ENCODE peak calls at places on chromosomes 12 and 14, in six cellular contexts. X is central memory CD4-positive, alpha-beta T cell; T is amniotic stem cell; G is lower lobe of right lung; W is dorsolateral prefrontal cortex; Z is psoas muscle. Q is an unnamed sample.

GRCh38 chr14:105075364-105076295 is 10.4 kb upstream of the GPR132 start:
- DNase-seq in X (no peak), T (no peak), G (peak; percentile 64), W (no peak), Z (peak; percentile 74), Q (peak; percentile 83)

GRCh38 chr14:104800600-104801283 is at the start of gene ZBTB42:
- DNase-seq in X (peak; percentile 74), T (no peak), G (peak; percentile 93), W (no peak), Z (peak; percentile 75), Q (peak; percentile 94)

GRCh38 chr12:74365178-74365964 is 172.3 kb upstream of the ATXN7L3B start:
- DNase-seq in X (no peak), T (no peak), G (peak; percentile 23), W (no peak), Z (no peak), Q (peak; percentile 4)

GRCh38 chr14:93926209-93926872 is 803 bp upstream of the FAM181A start:
- DNase-seq in X (no peak), T (no peak), G (peak; percentile 67), W (peak; percentile 64), Z (peak; percentile 69), Q (no peak)

GRCh38 chr14:69154779-69155178 is 1.9 kb upstream of the DCAF5 start:
- DNase-seq in X (no peak), T (no peak), G (no peak), W (no peak), Z (no peak), Q (peak; percentile 55)

GRCh38 chr14:105765893-105766614 is 239.7 kb downstream of the TMEM121 start:
- DNase-seq in X (no peak), T (no peak), G (no peak), W (no peak), Z (no peak), Q (no peak)

GRCh38 chr14:104820669-104821228 is 19.8 kb downstream of the ZBTB42 start:
- DNase-seq in X (no peak), T (no peak), G (peak; percentile 81), W (peak; percentile 62), Z (peak; percentile 57), Q (peak; percentile 92)

GRCh38 chr14:20823859-20824258 is 21.2 kb upstream of the RNASE1 start:
- DNase-seq in X (no peak), T (no peak), G (no peak), W (no peak), Z (no peak), Q (no peak)

GRCh38 chr12:83476695-83477094 is 790.0 kb downstream of the TMTC2 start:
- DNase-seq in X (no peak), T (no peak), G (no peak), W (no peak), Z (no peak), Q (no peak)

GRCh38 chr12:120639771-120640721 is at the start of gene CABP1:
- DNase-seq in X (peak; percentile 17), T (no peak), G (no peak), W (no peak), Z (peak; percentile 60), Q (peak; percentile 98)

GRCh38 chr14:31968107-31968810 is 108.8 kb upstream of the ARHGAP5 start:
- DNase-seq in X (no peak), T (no peak), G (no peak), W (no peak), Z (no peak), Q (no peak)